ENCODE peak calls at places on chromosomes 7 and 10, in six cellular contexts. W, G, A, J, T and R are unnamed samples.

GRCh38 chr7:73909996-73910395 is 49.0 kb downstream of the TMEM270 start:
- DNase-seq in J (no peak), A (no peak), W (no peak), T (no peak), G (no peak), R (no peak)

GRCh38 chr7:156747718-156748117 is 107.1 kb downstream of the RNF32 start:
- DNase-seq in G (no peak), T (no peak), W (no peak), A (no peak), J (no peak), R (no peak)

GRCh38 chr10:17061418-17061817 is 68.2 kb downstream of the CUBN start:
- DNase-seq in A (no peak), G (no peak), J (no peak), T (peak), W (no peak), R (no peak)

GRCh38 chr7:102883098-102883860 is 29.5 kb upstream of the LRRC17 start:
- DNase-seq in G (no peak), T (peak), W (no peak), J (no peak), A (no peak), R (peak)

GRCh38 chr7:130853503-130854279 is 119.7 kb upstream of the KLF14 start:
- DNase-seq in W (no peak), A (no peak), T (peak), J (no peak), G (no peak), R (no peak)

GRCh38 chr10:24465124-24465874 is 256.4 kb downstream of the KIAA1217 start:
- DNase-seq in G (no peak), J (no peak), W (no peak), T (peak), A (no peak), R (no peak)

GRCh38 chr7:36279251-36279925 is 110.3 kb upstream of the ANLN start:
- DNase-seq in J (no peak), W (no peak), G (peak), A (no peak), T (peak), R (no peak)

GRCh38 chr10:61793760-61794713 is 107.5 kb upstream of the ARID5B start:
- DNase-seq in A (no peak), J (no peak), G (no peak), T (no peak), W (no peak), R (no peak)

GRCh38 chr10:120539076-120539475 is 82.0 kb downstream of the PLPP4 start:
- DNase-seq in W (no peak), G (no peak), T (no peak), J (no peak), A (no peak), R (no peak)

GRCh38 chr7:372939-373791 is 83.2 kb downstream of the FOXL3 start:
- DNase-seq in J (no peak), W (no peak), A (peak), G (no peak), T (peak), R (no peak)

GRCh38 chr10:117563780-117564179 is 21.2 kb downstream of the EMX2 start:
- DNase-seq in J (no peak), T (no peak), A (no peak), G (no peak), W (no peak), R (no peak)

GRCh38 chr7:68313806-68314205 is 1284.5 kb upstream of the AUTS2 start:
- DNase-seq in A (no peak), T (peak), G (no peak), W (no peak), J (no peak), R (no peak)

GRCh38 chr7:68943786-68944185 is 654.5 kb upstream of the AUTS2 start:
- DNase-seq in T (no peak), J (no peak), G (no peak), A (no peak), W (no peak), R (no peak)

GRCh38 chr10:89475567-89475966 is 59.8 kb downstream of the SLC16A12 start:
- DNase-seq in J (no peak), G (no peak), A (no peak), T (peak), W (no peak), R (no peak)

GRCh38 chr7:142357953-142358520 is 100.2 kb upstream of the PRSS58 start:
- DNase-seq in T (peak), W (peak), A (peak), J (no peak), G (peak), R (no peak)

GRCh38 chr7:68306692-68307107 is 1291.6 kb upstream of the AUTS2 start:
- DNase-seq in W (no peak), J (no peak), G (no peak), T (no peak), A (no peak), R (no peak)

GRCh38 chr10:12417341-12417740 is 68.0 kb downstream of the CAMK1D start:
- DNase-seq in W (no peak), G (no peak), A (no peak), J (no peak), T (no peak), R (no peak)

GRCh38 chr10:91603931-91604331 is 28.9 kb downstream of the PPP1R3C start:
- DNase-seq in A (no peak), G (no peak), T (peak), W (no peak), J (no peak), R (peak)

GRCh38 chr7:78499283-78499682 is 700.7 kb downstream of the PHTF2 start:
- DNase-seq in W (no peak), A (no peak), G (no peak), T (peak), J (no peak), R (no peak)

GRCh38 chr10:26700884-26701630 is 3.6 kb downstream of the PDSS1 start:
- DNase-seq in T (no peak), A (no peak), W (no peak), J (no peak), G (no peak), R (no peak)

GRCh38 chr10:93445097-93445960 is 36.8 kb downstream of the MYOF start:
- DNase-seq in W (peak), J (peak), T (peak), A (peak), G (no peak), R (peak)

GRCh38 chr7:3537210-3537875 is 236.3 kb downstream of the SDK1 start:
- DNase-seq in J (no peak), W (no peak), T (peak), G (no peak), A (no peak), R (no peak)

GRCh38 chr10:14074062-14074884 is 256.5 kb downstream of the FRMD4A start:
- DNase-seq in G (no peak), T (peak), A (no peak), W (peak), J (no peak), R (peak)

GRCh38 chr10:77351386-77351785 is 286.2 kb downstream of the KCNMA1 start:
- DNase-seq in G (no peak), A (no peak), W (no peak), T (no peak), J (no peak), R (no peak)

GRCh38 chr7:50206521-50207250 is 97.8 kb upstream of the IKZF1 start:
- DNase-seq in T (no peak), W (no peak), A (peak), G (peak), J (no peak), R (no peak)

GRCh38 chr10:91239789-91240188 is 19.3 kb downstream of the PCGF5 start:
- DNase-seq in T (no peak), A (no peak), G (no peak), W (no peak), J (no peak), R (no peak)

GRCh38 chr10:114544045-114544659 is 113.9 kb downstream of the ABLIM1 start:
- DNase-seq in W (no peak), T (peak), G (peak), A (no peak), J (no peak), R (no peak)

GRCh38 chr7:141178486-141179135 is 104.7 kb downstream of the TMEM178B start:
- DNase-seq in G (no peak), A (no peak), T (no peak), W (no peak), J (no peak), R (no peak)

GRCh38 chr10:26486985-26487850 is 49.1 kb downstream of the APBB1IP start:
- DNase-seq in T (peak), G (peak), J (no peak), W (no peak), A (no peak), R (peak)

GRCh38 chr7:31373337-31374289 is 33.1 kb upstream of the NEUROD6 start:
- DNase-seq in W (peak), T (peak), J (no peak), A (peak), G (no peak), R (peak)

GRCh38 chr10:78028438-78029293 is 649 bp downstream of the POLR3A start:
- DNase-seq in W (no peak), J (no peak), G (peak), T (peak), A (no peak), R (no peak)

GRCh38 chr7:74284781-74285259 is 4.4 kb upstream of the CLIP2 start:
- DNase-seq in J (no peak), W (no peak), T (no peak), G (no peak), A (peak), R (no peak)

GRCh38 chr7:135263321-135263970 is 29.8 kb downstream of the STRA8 start:
- DNase-seq in G (no peak), W (no peak), A (peak), T (no peak), J (no peak), R (no peak)

GRCh38 chr10:124006526-124006925 is 86.9 kb downstream of the CHST15 start:
- DNase-seq in A (peak), T (no peak), J (no peak), W (no peak), G (no peak), R (no peak)

GRCh38 chr7:105353752-105354328 is 34.9 kb downstream of the SRPK2 start:
- DNase-seq in J (no peak), G (no peak), A (no peak), T (no peak), W (peak), R (no peak)